ENCODE peak calls at places on chromosomes 2 and 18, in ten cellular contexts. E is activated CD4-positive, alpha-beta T cell treated with anti-CD3 and anti-CD28 coated beads, Interleukin-2, amount 50 U/mL, for 24 hours; O is prostate gland; R is astrocyte of the cerebellum; J is fibroblast of pulmonary artery; K is A549; A is IMR-90; V is HT1080; T is HTR-8/SVneo; I is stimulated activated CD4-positive, alpha-beta T cell treated with anti-CD3 and anti-CD28 coated beads, Interleukin-12 subunit alpha, Interleukin-12 subunit beta, amount 100 ng/mL, for 48 hours. H is an unnamed sample.

GRCh38 chr2:206482123-206482522 is 38.8 kb downstream of the ADAM23 start:
- DNase-seq in O (no peak), A (peak), I (no peak), K (no peak), T (no peak), J (peak), E (no peak), R (no peak), V (no peak), H (no peak)

GRCh38 chr2:108629417-108629816 is 89.9 kb upstream of the RANBP2 start:
- DNase-seq in O (no peak), R (no peak), A (no peak), I (no peak), J (no peak), T (no peak), E (no peak), V (no peak), K (no peak), H (no peak)

GRCh38 chr2:190446750-190447516 is 38.8 kb downstream of the MFSD6 start:
- DNase-seq in E (no peak), T (no peak), O (no peak), V (no peak), K (no peak), R (no peak), I (no peak), J (no peak), A (peak), H (no peak)

GRCh38 chr2:11123856-11124759 is 31.2 kb upstream of the SLC66A3 start:
- DNase-seq in J (peak), I (peak), R (no peak), K (peak), T (peak), E (peak), O (peak), V (peak), A (peak), H (peak)

GRCh38 chr18:78642561-78643398 is 336.8 kb upstream of the SALL3 start:
- DNase-seq in T (no peak), I (no peak), A (no peak), J (no peak), O (no peak), V (no peak), K (no peak), R (no peak), E (no peak), H (no peak)

GRCh38 chr2:230828272-230828961 is 36.3 kb upstream of the ITM2C start:
- DNase-seq in T (no peak), I (no peak), K (no peak), A (no peak), O (no peak), R (no peak), V (no peak), J (no peak), E (no peak), H (no peak)

GRCh38 chr2:149329068-149329467 is 1.3 kb upstream of the LYPD6 start:
- DNase-seq in I (no peak), K (no peak), A (no peak), J (no peak), R (no peak), O (no peak), V (no peak), T (peak), E (no peak), H (no peak)

GRCh38 chr2:148957023-148957422 is 81.5 kb upstream of the LYPD6B start:
- DNase-seq in A (no peak), K (no peak), J (no peak), V (no peak), R (no peak), I (no peak), T (no peak), O (peak), E (no peak), H (no peak)

GRCh38 chr2:23548143-23548769 is 163.3 kb downstream of the KLHL29 start:
- DNase-seq in V (no peak), K (no peak), T (no peak), E (no peak), J (no peak), R (no peak), O (no peak), I (no peak), A (no peak), H (no peak)

GRCh38 chr2:108288534-108289106 is at the start of gene SULT1C2:
- DNase-seq in R (peak), K (no peak), J (no peak), T (peak), O (no peak), V (peak), E (no peak), I (no peak), A (peak), H (no peak)

GRCh38 chr18:37408676-37409305 is 156.8 kb downstream of the CELF4 start:
- DNase-seq in R (no peak), I (no peak), E (no peak), J (no peak), T (no peak), V (no peak), O (no peak), K (no peak), A (no peak), H (no peak)

GRCh38 chr18:76013041-76013440 is 482.0 kb downstream of the ZNF516 start:
- DNase-seq in V (no peak), J (no peak), I (no peak), O (no peak), K (no peak), R (peak), T (no peak), E (no peak), A (no peak), H (no peak)

GRCh38 chr2:173307287-173307686 is 47.4 kb upstream of the CDCA7 start:
- DNase-seq in E (no peak), I (no peak), O (no peak), J (peak), T (no peak), R (no peak), A (no peak), K (no peak), V (peak), H (peak)

GRCh38 chr2:46350030-46350699 is 53.0 kb downstream of the EPAS1 start:
- DNase-seq in V (no peak), E (no peak), I (no peak), K (no peak), O (no peak), A (no peak), R (no peak), T (no peak), J (peak), H (no peak)

GRCh38 chr2:15127876-15128275 is 433.3 kb downstream of the NBAS start:
- DNase-seq in K (no peak), T (no peak), R (no peak), V (no peak), A (no peak), O (no peak), I (no peak), E (no peak), J (no peak), H (no peak)

GRCh38 chr18:42937434-42937833 is 178.1 kb downstream of the RIT2 start:
- DNase-seq in K (no peak), R (no peak), I (no peak), T (no peak), A (no peak), J (peak), E (no peak), O (no peak), V (no peak), H (no peak)

GRCh38 chr2:3656762-3657691 is 973 bp upstream of the ALLC start:
- DNase-seq in V (no peak), I (no peak), K (no peak), R (no peak), J (no peak), A (peak), O (no peak), T (no peak), E (no peak), H (peak)

GRCh38 chr2:237627463-237628321 is at the start of gene LRRFIP1:
- DNase-seq in T (peak), K (no peak), E (no peak), V (no peak), O (no peak), A (no peak), I (no peak), J (no peak), R (no peak), H (no peak)

GRCh38 chr2:145740302-145740701 is 1220.4 kb upstream of the ZEB2 start:
- DNase-seq in V (peak), O (no peak), R (no peak), T (no peak), I (no peak), J (peak), E (no peak), A (peak), K (no peak), H (no peak)

GRCh38 chr2:45210466-45211195 is 201.4 kb upstream of the SIX2 start:
- DNase-seq in K (no peak), T (no peak), J (no peak), V (peak), O (no peak), A (peak), R (no peak), E (no peak), I (no peak), H (no peak)

GRCh38 chr2:204763974-204764703 is 218.9 kb downstream of the PARD3B start:
- DNase-seq in I (no peak), K (no peak), O (no peak), R (no peak), V (peak), T (no peak), A (no peak), E (no peak), J (no peak), H (no peak)

GRCh38 chr2:188902906-188903305 is 71.3 kb upstream of the COL3A1 start:
- DNase-seq in R (no peak), T (peak), I (no peak), E (no peak), V (peak), J (peak), O (no peak), A (peak), K (no peak), H (no peak)

GRCh38 chr2:231929961-231930600 is 3.9 kb upstream of the NPPC start:
- DNase-seq in A (peak), T (no peak), O (no peak), E (no peak), R (no peak), V (no peak), I (no peak), K (peak), J (no peak), H (no peak)

GRCh38 chr18:73366713-73367112 is 498.9 kb upstream of the NETO1 start:
- DNase-seq in V (no peak), O (no peak), I (no peak), J (no peak), T (no peak), A (peak), K (no peak), E (no peak), R (no peak), H (no peak)

GRCh38 chr2:180983468-180984388 is 3.3 kb downstream of the UBE2E3 start:
- DNase-seq in K (peak), V (peak), I (no peak), E (peak), J (peak), A (peak), R (peak), O (peak), T (no peak), H (peak)

GRCh38 chr2:231342111-231342711 is 53.3 kb upstream of the B3GNT7 start:
- DNase-seq in E (no peak), A (no peak), I (no peak), O (no peak), V (no peak), T (no peak), J (no peak), R (no peak), K (no peak), H (peak)